ENCODE peak calls at places on chromosomes 1 and 21, in five cellular contexts. P is H9, E is mesendoderm, K is IMR-90, X is H1. J is an unnamed sample.
A peak's percentile ranks its signal among the peaks of the same experiment; 100 is the strongest.

GRCh38 chr21:29499734-29500343 is 201.1 kb downstream of the BACH1 start:
- DNase-seq in P (peak; percentile 79), E (peak; percentile 75), K (no peak), X (peak; percentile 78), J (peak; percentile 33)

GRCh38 chr1:41540886-41541591 is 56.6 kb upstream of the EDN2 start:
- DNase-seq in P (no peak), E (no peak), K (peak; percentile 52), X (no peak), J (no peak)

GRCh38 chr1:17682403-17682802 is 72.7 kb upstream of the ACTL8 start:
- DNase-seq in P (no peak), E (no peak), K (no peak), X (no peak), J (no peak)

GRCh38 chr1:182617075-182617429 is 12.9 kb upstream of the RGS16 start:
- DNase-seq in P (no peak), E (no peak), K (no peak), X (no peak), J (no peak)

GRCh38 chr1:5244631-5245285 is 590.3 kb downstream of the AJAP1 start:
- DNase-seq in P (no peak), E (no peak), K (no peak), X (no peak), J (no peak)

GRCh38 chr1:92872719-92873118 is 40.9 kb downstream of the RPL5 start:
- DNase-seq in P (no peak), E (no peak), K (no peak), X (no peak), J (no peak)

GRCh38 chr21:29520146-29520545 is 221.4 kb downstream of the BACH1 start:
- DNase-seq in P (no peak), E (no peak), K (no peak), X (no peak), J (no peak)

GRCh38 chr1:200330770-200331428 is 78.9 kb downstream of the ZNF281 start:
- DNase-seq in P (no peak), E (peak; percentile 96), K (no peak), X (no peak), J (peak; percentile 52)

GRCh38 chr1:204307334-204307883 is 52.3 kb downstream of the PLEKHA6 start:
- DNase-seq in P (peak; percentile 77), E (peak; percentile 68), K (peak; percentile 76), X (peak; percentile 81), J (peak; percentile 7)

GRCh38 chr1:64228181-64228957 is 24.9 kb downstream of the UBE2U start:
- DNase-seq in P (no peak), E (no peak), K (peak; percentile 55), X (no peak), J (no peak)

GRCh38 chr1:112253366-112253765 is 142.6 kb upstream of the CTTNBP2NL start:
- DNase-seq in P (no peak), E (no peak), K (no peak), X (no peak), J (no peak)

GRCh38 chr1:170734412-170735175 is 70.7 kb downstream of the PRRX1 start:
- DNase-seq in P (no peak), E (peak; percentile 13), K (peak; percentile 74), X (no peak), J (no peak)

DNA sequence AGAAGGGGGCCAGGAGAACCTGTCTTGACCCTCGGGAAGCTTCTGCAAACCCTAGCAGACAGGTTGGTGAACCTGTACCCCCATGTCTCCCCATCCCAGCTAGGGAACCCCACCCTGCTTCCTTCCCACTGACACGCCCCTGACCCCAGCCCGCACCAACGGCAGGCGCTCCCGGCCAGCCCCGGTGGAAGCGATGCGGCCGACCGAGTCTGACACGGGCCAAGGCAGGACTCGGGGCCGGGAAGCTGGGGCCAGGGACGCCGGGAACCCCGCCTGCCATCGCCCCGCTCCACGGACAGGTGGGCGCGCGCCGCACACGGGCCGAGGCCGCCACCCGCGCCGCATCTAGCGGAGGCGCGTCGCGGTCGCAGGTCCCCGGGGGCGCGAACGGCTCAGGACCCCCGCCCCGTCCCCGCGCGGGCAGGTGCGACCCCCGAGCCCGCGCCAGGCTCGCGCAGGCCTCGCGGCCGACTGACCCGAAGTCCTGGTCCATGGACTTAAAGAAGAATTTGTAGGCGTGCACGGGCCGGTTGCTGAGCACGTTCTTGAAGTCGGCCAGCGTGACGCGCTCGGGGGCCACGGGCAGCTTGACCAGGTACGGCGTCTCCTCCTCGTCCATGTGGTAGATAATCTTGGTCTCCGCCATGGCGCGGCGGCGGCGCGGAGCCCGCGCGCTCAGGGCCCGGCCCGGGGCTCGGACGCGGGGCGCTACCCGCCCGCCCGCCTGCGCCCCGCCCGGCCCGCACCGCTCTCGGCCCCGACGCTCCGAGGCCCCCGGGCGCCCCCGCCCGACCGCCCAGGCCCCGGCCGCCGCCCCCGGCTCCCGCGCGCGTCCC is 580 bp downstream of the DVL1 start:
- DNase-seq in P (no peak), E (no peak), K (peak; percentile 46), X (no peak), J (peak; percentile 46)
- H4K8ac ChIP-seq in P (no peak overlapping the region), E (peak overlapping the region; percentile 77), K (peak overlapping the region; percentile 58), X (peak overlapping the region; percentile 68), J (peak overlapping the region; percentile 84)

DNA sequence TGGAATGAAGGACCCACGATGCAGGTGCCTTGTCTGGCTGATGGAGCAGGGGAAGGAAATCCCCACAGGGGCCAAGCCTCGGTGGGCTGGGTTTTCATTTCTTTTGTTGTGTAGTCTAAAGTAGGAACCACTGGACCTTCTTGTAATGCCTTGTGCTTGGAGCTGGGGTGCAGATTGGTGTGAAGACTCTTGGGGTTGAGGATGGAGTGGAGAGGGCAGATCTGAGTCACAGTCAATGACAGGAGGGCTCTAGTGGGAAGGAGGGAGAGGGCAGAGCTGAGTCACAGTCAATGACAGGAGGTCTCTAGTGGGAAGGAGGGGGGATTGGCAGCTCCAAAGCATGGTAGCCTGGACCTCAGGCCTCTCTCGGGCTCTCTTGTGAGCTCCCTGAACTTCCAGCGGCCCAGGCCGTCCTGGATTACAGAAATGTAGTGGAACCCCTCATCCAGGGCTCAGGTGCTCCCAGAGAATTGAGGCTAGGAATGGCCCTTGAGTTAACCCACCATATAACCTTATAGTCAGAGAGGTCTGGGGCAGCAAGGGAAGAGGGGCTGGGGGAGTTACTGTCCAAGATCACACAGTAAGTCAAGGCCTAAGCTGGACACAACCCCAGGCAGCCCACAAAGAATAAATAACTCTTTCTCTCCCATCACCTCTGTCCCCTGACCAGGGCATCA is 313.8 kb downstream of the MATN1 start:
- DNase-seq in P (peak; percentile 13), E (no peak), K (no peak), X (peak; percentile 30), J (no peak)
- H4K8ac ChIP-seq in P (no peak overlapping the region), E (no peak overlapping the region), K (no peak overlapping the region), X (no peak overlapping the region), J (no peak overlapping the region)

GRCh38 chr1:210413951-210414350 is 85.2 kb downstream of the HHAT start:
- DNase-seq in P (no peak), E (no peak), K (no peak), X (no peak), J (no peak)
- H4K8ac ChIP-seq in P (no peak overlapping the region), E (no peak overlapping the region), K (no peak overlapping the region), X (no peak overlapping the region), J (no peak overlapping the region)

DNA sequence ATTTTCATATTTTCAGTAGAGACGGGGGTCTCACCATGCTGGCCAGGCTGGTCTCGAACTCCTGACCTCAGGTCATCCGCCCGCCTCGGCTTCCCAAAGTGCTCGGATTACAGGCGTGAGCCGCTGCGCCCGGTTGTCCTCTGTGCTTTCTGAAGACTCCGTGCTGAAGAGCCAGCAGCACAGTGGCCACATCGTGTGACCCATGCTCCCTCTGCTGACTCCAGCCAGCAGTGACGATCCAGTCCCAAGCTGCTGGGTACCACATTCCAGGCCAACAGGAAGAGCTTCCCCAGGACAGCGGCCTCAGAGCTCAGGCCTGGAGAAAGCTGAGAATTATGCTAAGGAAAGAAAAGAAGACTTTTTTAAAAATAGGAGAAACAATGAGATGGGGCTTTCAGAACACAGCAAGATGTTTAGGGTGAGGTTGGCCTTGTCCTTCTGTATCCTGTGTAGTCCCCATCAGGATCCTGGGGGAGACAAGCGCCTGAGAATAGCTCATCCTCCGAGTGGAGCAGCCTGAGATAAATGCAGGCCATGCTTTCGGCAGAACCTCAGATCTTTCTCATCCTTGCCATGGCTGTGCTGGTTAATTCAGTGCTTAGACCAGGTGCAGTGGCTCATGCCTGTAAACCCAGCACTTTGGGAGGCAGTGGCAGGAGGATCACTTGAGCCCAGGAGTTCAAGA is 207.1 kb downstream of the SLC35F3 start:
- DNase-seq in P (peak; percentile 91), E (peak; percentile 92), K (peak; percentile 15), X (peak; percentile 57), J (peak; percentile 46)
- H4K8ac ChIP-seq in P (no peak overlapping the region), E (no peak overlapping the region), K (no peak overlapping the region), X (no peak overlapping the region), J (no peak overlapping the region)

DNA sequence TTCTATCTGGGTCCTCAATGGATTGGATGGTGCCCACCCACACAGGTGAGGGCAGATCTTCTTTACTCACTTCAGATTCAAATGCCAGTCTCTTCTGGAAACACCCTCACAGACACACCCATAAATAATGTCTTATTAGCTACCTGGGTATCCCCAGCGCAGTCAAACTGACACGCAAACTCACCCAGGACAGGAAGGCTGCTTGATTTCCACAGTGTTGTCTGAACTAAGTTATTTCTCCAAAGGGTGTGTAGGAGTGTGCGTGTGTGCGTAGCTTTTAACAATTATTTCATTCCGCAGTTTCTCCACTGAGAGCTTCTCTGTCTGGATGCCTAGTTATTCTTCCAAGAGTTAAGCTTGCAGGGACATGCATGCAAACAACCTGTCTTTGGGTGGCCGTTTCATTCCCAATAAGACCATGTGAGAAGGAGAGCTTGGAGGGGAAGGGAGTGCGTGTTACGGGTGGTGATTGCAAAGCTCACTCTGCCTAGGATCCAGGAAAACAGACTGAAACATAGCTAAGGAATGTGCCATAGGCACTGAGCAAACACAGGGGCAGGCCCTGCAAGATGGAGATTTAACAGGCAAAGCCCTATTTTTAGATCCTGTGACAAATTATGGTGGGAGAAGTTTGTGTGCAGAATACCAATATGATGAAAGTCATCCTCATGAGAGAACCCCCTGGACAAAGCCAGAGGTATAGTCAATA is 269.7 kb downstream of the DYRK1A start:
- DNase-seq in P (no peak), E (no peak), K (peak; percentile 76), X (no peak), J (no peak)
- H4K8ac ChIP-seq in P (no peak overlapping the region), E (no peak overlapping the region), K (peak overlapping the region; percentile 46), X (no peak overlapping the region), J (no peak overlapping the region)

DNA sequence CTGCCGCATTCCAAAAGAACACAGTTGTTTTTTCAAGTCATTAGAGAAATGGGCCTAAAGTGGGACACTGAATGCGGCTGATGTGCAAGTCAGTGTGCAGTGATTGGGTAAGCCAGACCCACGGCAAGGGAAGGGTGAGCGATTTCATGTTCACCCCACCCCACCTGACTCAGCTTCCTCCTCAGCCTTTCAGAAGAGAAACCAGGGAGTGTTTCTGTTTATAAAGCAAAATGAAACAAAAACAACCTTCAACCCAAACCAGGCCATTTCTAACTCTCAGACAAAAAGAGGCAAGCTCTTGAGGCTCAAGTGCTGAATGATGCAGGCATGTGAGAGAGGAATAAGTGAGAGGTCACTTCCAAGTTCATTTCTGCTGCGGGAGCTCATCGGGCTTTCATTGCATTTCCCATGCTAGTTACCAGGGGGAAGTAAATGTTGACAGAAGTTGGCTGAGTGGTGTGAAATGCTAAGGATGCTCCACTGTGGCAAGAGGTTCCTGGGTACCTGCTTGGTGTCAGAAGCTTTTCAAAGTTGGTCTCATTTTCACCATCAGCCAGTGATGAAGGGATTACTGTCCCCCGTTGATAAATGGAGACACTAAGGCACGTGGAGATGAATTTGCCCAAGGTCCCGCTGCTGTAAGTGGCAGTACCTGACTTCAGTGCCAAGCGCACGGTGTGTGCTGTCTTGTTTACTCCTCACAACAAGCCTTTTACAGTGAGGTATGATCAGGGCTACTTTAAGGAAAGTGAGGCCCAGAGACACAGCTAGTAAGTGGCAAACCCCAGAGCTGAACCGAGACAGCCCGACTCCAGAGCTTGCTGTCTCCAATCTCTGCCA is 29.1 kb downstream of the STPG1 start:
- DNase-seq in P (no peak), E (peak; percentile 53), K (peak; percentile 86), X (peak; percentile 30), J (peak; percentile 43)
- H4K8ac ChIP-seq in P (no peak overlapping the region), E (no peak overlapping the region), K (peak overlapping the region; percentile 46), X (no peak overlapping the region), J (no peak overlapping the region)

J was measured in trophoblast cell.